ENCODE peak calls at places on chromosomes 6 and 20, in seven cellular contexts. D is mesenchymal stem cell, P is lower lobe of right lung, X is body of pancreas, Y is Peyer's patch, E is K562, I is thoracic aorta. Z is an unnamed sample. For H3K36me3, the result is how much of the 10 kb centered on the place peaks cover.

GRCh38 chr20:34083137-34083536 is 28.9 kb downstream of the EIF2S2 start:
- DNase-seq in D (peak), P (peak), X (peak), Y (no peak), E (peak), I (peak), Z (peak)

GRCh38 chr6:87904041-87904440 is 143.6 kb upstream of the SPACA1 start:
- DNase-seq in D (no peak), P (no peak), X (no peak), Y (no peak), E (no peak), I (no peak), Z (no peak)

GRCh38 chr20:54268941-54269340 is 61.1 kb downstream of the PFDN4 start:
- DNase-seq in D (no peak), P (no peak), X (no peak), Y (no peak), E (no peak), I (no peak), Z (no peak)

GRCh38 chr20:21702553-21703467 is 2.7 kb upstream of the PAX1 start:
- DNase-seq in D (peak), P (no peak), X (peak), Y (no peak), E (peak), I (no peak), Z (peak)

GRCh38 chr6:104711371-104711770 is 148.3 kb downstream of the HACE1 start:
- DNase-seq in D (peak), P (no peak), X (no peak), Y (no peak), E (no peak), I (no peak), Z (no peak)

GRCh38 chr20:39326050-39326449 is 363.9 kb downstream of the DHX35 start:
- DNase-seq in D (no peak), P (no peak), X (no peak), Y (no peak), E (no peak), I (no peak), Z (no peak)

GRCh38 chr6:31769684-31770371 is 7.3 kb downstream of the VWA7 start:
- DNase-seq in D (peak), P (peak), X (peak), Y (peak), E (peak), I (no peak), Z (peak)

GRCh38 chr6:157620905-157621304 is 202.1 kb upstream of the SNX9 start:
- DNase-seq in D (no peak), P (no peak), X (no peak), Y (no peak), E (no peak), I (no peak), Z (no peak)

GRCh38 chr6:96542702-96543101 is 20.2 kb upstream of the FHL5 start:
- DNase-seq in D (peak), P (no peak), X (no peak), Y (no peak), E (no peak), I (no peak), Z (no peak)

GRCh38 chr6:43306086-43306485 is 2.5 kb downstream of the CRIP3 start:
- DNase-seq in D (no peak), P (no peak), X (no peak), Y (no peak), E (no peak), I (no peak), Z (no peak)

GRCh38 chr20:36098364-36098763 is 56.2 kb upstream of the EPB41L1 start:
- DNase-seq in D (no peak), P (no peak), X (peak), Y (peak), E (no peak), I (no peak), Z (no peak)

GRCh38 chr6:79607000-79607399 is 24.1 kb upstream of the SH3BGRL2 start:
- DNase-seq in D (peak), P (no peak), X (no peak), Y (no peak), E (no peak), I (no peak), Z (no peak)

GRCh38 chr6:42212442-42212841 is 5.2 kb downstream of the MRPS10 start:
- DNase-seq in D (no peak), P (no peak), X (no peak), Y (no peak), E (no peak), I (no peak), Z (no peak)
- H3K36me3 ChIP-seq in D (under half), P (half or more), X (under half), Y (under half), E (half or more), I (under half), Z (half or more)

GRCh38 chr6:7188492-7188891 is 80.7 kb downstream of the RREB1 start:
- DNase-seq in D (no peak), P (no peak), X (no peak), Y (no peak), E (no peak), I (no peak), Z (no peak)
- H3K36me3 ChIP-seq in D (under half), P (half or more), X (under half), Y (under half), E (half or more), I (under half), Z (half or more)

GRCh38 chr6:56072856-56073255 is 174.5 kb downstream of the COL21A1 start:
- DNase-seq in D (peak), P (no peak), X (no peak), Y (no peak), E (no peak), I (no peak), Z (no peak)
- H3K36me3 ChIP-seq in D (under half), P (under half), X (under half), Y (under half), E (under half), I (under half), Z (under half)

DNA sequence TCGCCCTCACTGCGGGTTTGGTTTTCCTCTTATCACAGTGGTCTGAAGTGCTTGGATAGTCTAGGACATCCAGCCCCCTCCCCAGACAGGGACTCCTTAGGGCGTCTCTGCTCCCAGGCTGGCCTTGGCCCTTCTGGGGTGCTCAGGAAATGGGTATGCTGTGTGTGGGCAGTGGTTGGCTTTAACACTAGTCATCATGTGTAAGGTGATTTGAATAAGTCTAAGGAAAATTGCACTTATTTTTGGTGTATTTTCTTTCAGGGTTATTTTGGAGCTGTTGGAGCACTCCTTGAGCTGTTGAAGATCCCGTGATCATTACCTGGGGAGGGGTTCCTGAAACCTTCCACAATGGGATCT is 33.8 kb downstream of the PANK2 start:
- DNase-seq in D (no peak), P (peak), X (no peak), Y (no peak), E (no peak), I (no peak), Z (no peak)
- H3K36me3 ChIP-seq in D (half or more), P (half or more), X (under half), Y (under half), E (half or more), I (under half), Z (half or more)

DNA sequence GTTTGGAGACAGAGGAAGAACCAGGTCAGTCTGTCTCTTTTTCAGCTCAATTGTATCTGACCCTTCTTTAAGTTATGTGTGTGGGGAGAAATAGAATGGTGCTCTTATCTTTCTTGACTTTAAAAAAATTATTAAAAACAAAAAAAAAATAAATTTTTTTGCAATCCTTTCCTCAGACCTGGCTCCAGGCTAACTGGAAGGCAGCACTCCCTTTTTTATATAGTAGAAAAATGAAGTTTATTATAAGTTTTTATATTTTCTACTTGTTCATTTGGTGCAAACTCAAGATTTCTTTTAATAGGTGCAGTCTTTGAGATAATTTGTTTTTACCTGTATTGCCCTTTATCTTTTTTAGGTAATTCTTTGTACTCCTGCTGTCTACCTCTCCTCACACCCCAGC is 129.6 kb downstream of the SULF2 start:
- DNase-seq in D (no peak), P (no peak), X (no peak), Y (no peak), E (no peak), I (no peak), Z (no peak)
- H3K36me3 ChIP-seq in D (under half), P (half or more), X (under half), Y (under half), E (under half), I (under half), Z (half or more)

DNA sequence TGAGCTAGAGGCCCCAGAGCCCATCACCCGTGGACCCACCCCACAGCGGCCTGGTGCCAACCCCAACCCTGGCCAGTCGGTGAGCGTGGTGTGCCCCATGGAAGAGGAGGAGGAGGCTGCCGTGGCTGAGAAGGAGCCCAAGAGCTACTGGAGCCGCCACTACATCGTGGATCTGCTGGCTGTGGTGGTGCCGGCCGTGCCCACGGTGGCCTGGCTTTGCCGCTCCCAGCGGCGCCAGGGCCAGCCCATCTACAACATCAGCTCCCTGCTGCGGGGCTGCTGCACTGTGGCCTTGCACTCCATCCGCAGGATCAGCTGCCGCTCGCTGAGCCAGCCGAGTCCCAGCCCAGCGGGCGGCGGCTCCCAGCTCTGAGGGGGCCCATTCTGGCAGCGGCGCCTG is 23.3 kb downstream of the SDCBP2 start:
- DNase-seq in D (no peak), P (no peak), X (no peak), Y (no peak), E (no peak), I (no peak), Z (no peak)
- H3K36me3 ChIP-seq in D (half or more), P (under half), X (under half), Y (under half), E (under half), I (under half), Z (under half)

GRCh38 chr20:44626278-44626677 is 25.2 kb downstream of the ADA start:
- DNase-seq in D (no peak), P (no peak), X (no peak), Y (no peak), E (no peak), I (no peak), Z (no peak)

GRCh38 chr20:44624152-44624551 is 27.3 kb downstream of the ADA start:
- DNase-seq in D (no peak), P (no peak), X (no peak), Y (no peak), E (no peak), I (no peak), Z (no peak)

GRCh38 chr20:44625361-44625760 is 26.1 kb downstream of the ADA start:
- DNase-seq in D (no peak), P (no peak), X (no peak), Y (no peak), E (no peak), I (no peak), Z (no peak)

GRCh38 chr20:44622501-44623270 is 28.8 kb downstream of the ADA start:
- DNase-seq in D (no peak), P (no peak), X (no peak), Y (no peak), E (no peak), I (no peak), Z (peak)

GRCh38 chr20:44624743-44625271 is 26.7 kb downstream of the ADA start:
- DNase-seq in D (no peak), P (no peak), X (no peak), Y (no peak), E (no peak), I (no peak), Z (no peak)
- H3K36me3 ChIP-seq in D (half or more), P (under half), X (under half), Y (under half), E (under half), I (under half), Z (half or more)

GRCh38 chr6:168075216-168075615 is 3.8 kb downstream of the FRMD1 start:
- DNase-seq in D (no peak), P (no peak), X (no peak), Y (no peak), E (no peak), I (no peak), Z (no peak)
- H3K36me3 ChIP-seq in D (under half), P (under half), X (under half), Y (under half), E (under half), I (under half), Z (under half)